ENCODE peak calls at places on chromosomes 4 and X, in eight cellular contexts. V, I, Q, G, X, P, O and H are unnamed samples. For H3K4me1, the result is how much of the 10 kb centered on the place peaks cover.

GRCh38 chr4:8648816-8649630 is 56.5 kb downstream of the CPZ start:
- DNase-seq in V (no peak), O (no peak), P (peak), I (no peak), G (no peak), X (no peak), Q (no peak), H (peak)

GRCh38 chr4:133150643-133151300 is 1.7 kb downstream of the PCDH10 start:
- DNase-seq in I (no peak), G (no peak), P (peak), X (peak), V (no peak), O (no peak), Q (no peak), H (no peak)

GRCh38 chr4:79852305-79852730 is 220.7 kb downstream of the ANTXR2 start:
- DNase-seq in I (peak), V (peak), X (no peak), O (peak), Q (no peak), G (peak), P (no peak), H (no peak)

GRCh38 chrX:46637937-46638336 is 64.4 kb downstream of the CHST7 start:
- DNase-seq in Q (no peak), V (no peak), G (no peak), P (no peak), X (no peak), I (peak), O (no peak), H (no peak)

GRCh38 chrX:151177141-151178027 is 1.0 kb downstream of the GPR50 start:
- DNase-seq in I (no peak), O (no peak), V (no peak), X (no peak), G (no peak), P (peak), Q (no peak), H (no peak)

GRCh38 chr4:145954924-145955339 is 16.3 kb upstream of the ZNF827 start:
- DNase-seq in X (no peak), G (peak), Q (no peak), P (no peak), I (peak), O (peak), V (no peak), H (no peak)

GRCh38 chr4:158519226-158519625 is 2.5 kb upstream of the RXFP1 start:
- DNase-seq in O (no peak), Q (no peak), X (no peak), G (no peak), P (no peak), I (no peak), V (no peak), H (no peak)

GRCh38 chrX:55813150-55813549 is 95.6 kb downstream of the RRAGB start:
- DNase-seq in V (no peak), X (no peak), I (no peak), P (no peak), O (no peak), G (no peak), Q (no peak), H (no peak)

GRCh38 chrX:110021180-110022022 is 18.5 kb downstream of the TMEM164 start:
- DNase-seq in Q (no peak), V (no peak), O (no peak), G (no peak), P (no peak), X (no peak), I (no peak), H (no peak)

GRCh38 chr4:129261584-129261983 is 165.6 kb downstream of the C4orf33 start:
- DNase-seq in X (peak), O (no peak), P (no peak), I (no peak), Q (no peak), V (no peak), G (no peak), H (no peak)

GRCh38 chr4:70637239-70637920 is 8.8 kb downstream of the ENAM start:
- DNase-seq in X (no peak), V (no peak), G (no peak), O (no peak), P (no peak), I (no peak), Q (no peak), H (no peak)

GRCh38 chrX:48083706-48084105 is 12.3 kb upstream of the ZNF630 start:
- DNase-seq in O (no peak), Q (no peak), P (no peak), V (no peak), X (no peak), I (no peak), G (no peak), H (no peak)

GRCh38 chrX:37802028-37802427 is 22.2 kb downstream of the CYBB start:
- DNase-seq in G (no peak), O (no peak), X (no peak), I (no peak), V (no peak), Q (no peak), P (no peak), H (no peak)

GRCh38 chrX:37796302-37796701 is 16.4 kb downstream of the CYBB start:
- DNase-seq in X (no peak), O (no peak), Q (no peak), P (no peak), I (no peak), G (no peak), V (no peak), H (no peak)

GRCh38 chrX:37800762-37801161 is 20.9 kb downstream of the CYBB start:
- DNase-seq in V (no peak), P (no peak), G (no peak), O (no peak), I (no peak), Q (no peak), X (no peak), H (no peak)

DNA sequence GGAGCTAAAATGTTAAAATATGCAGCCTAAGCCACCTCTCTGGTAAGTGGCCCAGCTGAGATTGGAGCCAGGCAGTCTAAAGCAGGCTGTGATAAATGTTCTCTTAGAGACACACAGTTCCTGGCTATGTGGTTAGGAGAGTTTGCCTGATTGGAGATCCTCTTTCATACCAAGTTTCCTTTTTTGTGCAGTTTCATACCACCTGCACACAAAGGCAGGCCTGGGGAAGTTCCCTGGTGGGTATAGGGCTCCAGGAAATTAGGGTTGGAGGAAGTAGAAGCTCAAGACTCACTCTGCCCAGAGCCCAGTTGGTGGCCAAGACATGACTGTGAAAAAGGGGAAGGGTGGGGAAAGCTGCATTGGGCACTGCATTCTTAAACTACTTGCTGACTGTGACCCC is 16.9 kb downstream of the CYBB start:
- DNase-seq in I (no peak), X (no peak), V (peak), P (no peak), O (no peak), Q (no peak), G (no peak), H (peak)
- TF ChIP-seq POLR2AphosphoS5 in I (no peak), X (no peak), V (no peak), P (no peak), O (no peak), Q (no peak), G (no peak), H (no peak)

DNA sequence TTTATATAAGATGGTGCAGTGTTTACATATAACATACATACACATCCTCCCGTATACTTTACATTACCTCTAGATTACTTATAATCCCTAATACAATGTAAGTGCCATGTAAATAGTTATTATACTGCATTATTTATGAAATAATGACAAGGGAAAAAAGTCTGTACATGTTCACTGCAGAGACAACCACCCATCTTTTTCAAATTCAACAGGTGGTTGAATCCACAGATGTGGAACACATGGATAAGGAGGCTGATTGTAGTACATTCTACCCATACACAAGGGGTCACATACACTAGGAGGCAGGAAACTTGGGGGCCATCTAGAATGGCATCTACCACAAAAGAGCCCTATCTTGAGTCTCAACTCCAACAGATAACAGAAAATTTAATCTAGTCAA is 3.4 kb upstream of the IDS start:
- DNase-seq in O (no peak), P (no peak), G (no peak), Q (no peak), X (no peak), I (no peak), V (no peak), H (no peak)
- H3K4me1 ChIP-seq in O (under half), P (under half), G (under half), Q (under half), X (under half), I (under half), V (under half), H (under half)

DNA sequence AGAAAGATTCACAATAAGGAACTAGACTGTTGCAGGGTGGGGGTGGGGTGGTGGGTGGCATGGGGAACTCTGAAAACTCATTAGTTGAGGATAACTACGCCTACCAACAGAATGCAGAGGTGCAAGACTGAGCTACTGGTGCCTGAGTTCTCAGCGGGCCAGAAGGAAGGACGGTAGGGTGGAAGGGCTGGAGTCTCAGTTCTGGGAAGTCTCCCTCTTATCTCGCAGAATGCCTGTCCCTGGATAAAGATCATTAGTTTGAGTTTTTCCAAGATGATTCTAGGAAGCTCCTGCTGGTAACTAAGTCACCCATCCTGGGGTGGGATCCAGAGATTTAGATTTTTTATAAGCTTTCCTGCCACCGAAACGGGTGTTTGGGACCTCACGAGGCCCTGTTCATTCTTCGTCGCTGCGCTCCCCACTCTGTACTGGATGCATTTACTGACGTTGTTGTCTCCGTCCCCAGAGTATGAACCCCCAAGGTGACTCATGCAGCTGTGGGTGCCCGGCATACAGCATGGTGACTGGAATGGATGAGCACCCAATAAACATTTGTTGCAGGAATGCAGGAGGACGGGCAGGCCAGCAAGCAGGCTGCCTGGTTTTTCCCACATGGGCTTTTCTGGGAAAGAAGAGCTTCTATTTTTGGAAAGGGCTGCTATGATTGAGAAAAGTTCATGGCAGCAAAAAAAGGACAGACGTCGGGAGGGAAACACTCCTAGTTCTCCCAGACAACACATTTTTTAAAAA is 1.1 kb upstream of the SOD3 start:
- DNase-seq in Q (no peak), P (no peak), I (no peak), V (no peak), O (no peak), G (no peak), X (no peak), H (no peak)
- TF ChIP-seq POLR2AphosphoS5 in Q (peak), P (no peak), I (no peak), V (peak), O (no peak), G (no peak), X (no peak), H (no peak)

GRCh38 chr4:113447695-113448265 is 313.8 kb downstream of the CAMK2D start:
- DNase-seq in V (no peak), P (no peak), O (no peak), G (no peak), Q (no peak), I (no peak), X (no peak), H (no peak)

GRCh38 chr4:113452152-113452551 is 309.4 kb downstream of the CAMK2D start:
- DNase-seq in P (no peak), Q (no peak), X (no peak), I (no peak), O (no peak), V (no peak), G (no peak), H (no peak)

GRCh38 chr4:113452868-113453620 is 308.5 kb downstream of the CAMK2D start:
- DNase-seq in G (no peak), V (no peak), P (no peak), I (no peak), X (no peak), Q (no peak), O (no peak), H (no peak)

GRCh38 chr4:113449407-113449974 is 312.0 kb downstream of the CAMK2D start:
- DNase-seq in X (no peak), G (no peak), I (no peak), Q (no peak), O (no peak), V (no peak), P (no peak), H (no peak)

GRCh38 chr4:113450681-113451080 is 310.9 kb downstream of the CAMK2D start:
- DNase-seq in G (no peak), I (no peak), P (no peak), V (no peak), X (no peak), Q (no peak), O (no peak), H (no peak)
- H3K4me1 ChIP-seq in G (under half), I (under half), P (under half), V (under half), X (under half), Q (under half), O (under half), H (under half)

GRCh38 chr4:173573725-173574124 is 43.7 kb upstream of the HAND2 start:
- DNase-seq in I (no peak), P (no peak), Q (no peak), V (no peak), G (no peak), O (no peak), X (no peak), H (no peak)
- TF ChIP-seq POLR2AphosphoS5 in I (no peak), P (no peak), Q (no peak), V (no peak), G (no peak), O (no peak), X (no peak), H (no peak)

GRCh38 chr4:26290276-26290675 is 30.5 kb upstream of the RBPJ start:
- DNase-seq in P (no peak), G (no peak), V (no peak), Q (no peak), O (no peak), I (no peak), X (no peak), H (no peak)
- H3K4me1 ChIP-seq in P (under half), G (under half), V (under half), Q (under half), O (under half), I (under half), X (under half), H (under half)

GRCh38 chrX:19866626-19867410 is 20.6 kb downstream of the SH3KBP1 start:
- DNase-seq in X (no peak), G (no peak), P (no peak), V (no peak), I (no peak), Q (no peak), O (no peak), H (no peak)

GRCh38 chrX:19864736-19865135 is 22.7 kb downstream of the SH3KBP1 start:
- DNase-seq in V (no peak), Q (no peak), O (no peak), X (no peak), P (no peak), G (no peak), I (no peak), H (no peak)

GRCh38 chrX:19867938-19868337 is 19.5 kb downstream of the SH3KBP1 start:
- DNase-seq in X (no peak), Q (no peak), G (no peak), I (no peak), O (no peak), V (no peak), P (no peak), H (no peak)

GRCh38 chrX:19867411-19867732 is 20.0 kb downstream of the SH3KBP1 start:
- DNase-seq in I (no peak), V (no peak), P (no peak), O (no peak), X (no peak), Q (no peak), G (no peak), H (no peak)

GRCh38 chrX:19865567-19866363 is 21.6 kb downstream of the SH3KBP1 start:
- DNase-seq in O (no peak), I (no peak), G (no peak), Q (no peak), X (no peak), P (no peak), V (peak), H (peak)
- TF ChIP-seq POLR2AphosphoS5 in O (no peak), I (no peak), G (no peak), Q (no peak), X (no peak), P (no peak), V (no peak), H (no peak)

DNA sequence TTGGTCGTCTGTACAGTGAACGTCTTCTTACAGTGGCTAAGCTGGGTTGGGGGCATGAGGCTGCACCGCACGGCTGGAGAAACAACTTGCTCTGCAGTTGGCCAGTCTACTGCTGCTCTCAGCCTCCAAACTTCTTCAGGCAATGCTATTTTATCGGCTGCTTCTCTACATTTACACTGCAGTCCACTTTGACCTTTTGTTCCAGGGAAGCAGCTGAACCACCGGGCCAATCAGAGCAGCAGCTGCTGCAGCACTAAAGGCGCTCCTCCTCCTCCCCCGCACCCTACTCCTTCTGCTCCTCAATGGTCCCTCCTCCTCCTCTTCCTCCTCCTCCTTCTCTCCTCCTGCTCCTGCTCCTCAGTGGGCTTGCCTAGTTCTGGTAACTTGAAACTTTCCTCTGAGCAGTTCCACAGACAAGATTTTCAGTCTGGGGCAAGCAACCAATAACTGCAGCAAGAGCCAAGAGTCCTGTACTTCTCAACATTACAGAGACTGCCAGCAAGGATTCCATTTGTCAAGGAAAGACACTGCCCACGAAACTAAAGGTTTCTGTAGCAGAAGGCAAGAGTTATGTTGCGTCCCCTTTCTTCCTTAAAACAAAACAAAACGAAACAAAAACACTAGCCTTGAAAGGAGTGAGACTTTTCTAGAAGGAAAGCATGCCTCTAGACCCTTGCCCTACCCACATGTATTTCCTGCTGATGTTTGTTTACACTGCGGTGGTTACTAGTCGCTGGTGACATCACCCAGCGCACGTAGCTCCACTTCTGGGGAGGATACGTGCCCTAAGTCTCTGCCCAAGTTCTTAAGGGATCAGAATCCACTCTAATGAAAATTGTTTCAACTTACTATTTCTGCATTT is 125.7 kb upstream of the NAP1L5 start:
- DNase-seq in P (peak), I (peak), X (peak), O (peak), G (peak), Q (peak), V (peak), H (peak)
- H3K4me1 ChIP-seq in P (under half), I (under half), X (under half), O (under half), G (under half), Q (under half), V (under half), H (half or more)